ENCODE peak calls at places on chromosomes 4 and X, in seven cellular contexts. G is tibial artery, A is thyroid gland, C is spleen, T is RWPE1, W is suprapubic skin, L is PC-3. I is an unnamed sample.

GRCh38 chrX:119429471-119429870 is 30.3 kb downstream of the SLC25A43 start:
- DNase-seq in G (no peak), A (no peak), C (no peak), T (no peak), W (no peak), L (no peak), I (no peak)

GRCh38 chrX:76428243-76429130 is 977 bp downstream of the MAGEE1 start:
- DNase-seq in G (no peak), A (peak), C (peak), T (no peak), W (peak), L (no peak), I (no peak)

GRCh38 chr4:156885374-156885773 is 86.2 kb downstream of the PDGFC start:
- DNase-seq in G (no peak), A (no peak), C (no peak), T (no peak), W (no peak), L (no peak), I (no peak)

GRCh38 chr4:38818441-38818976 is 13.9 kb upstream of the TLR1 start:
- DNase-seq in G (no peak), A (no peak), C (no peak), T (peak), W (no peak), L (peak), I (no peak)

GRCh38 chr4:112073201-112073600 is 72.1 kb upstream of the FAM241A start:
- DNase-seq in G (no peak), A (no peak), C (no peak), T (no peak), W (no peak), L (no peak), I (no peak)

GRCh38 chr4:75653845-75654503 is 19.2 kb downstream of the G3BP2 start:
- DNase-seq in G (no peak), A (no peak), C (no peak), T (no peak), W (no peak), L (peak), I (no peak)

GRCh38 chr4:125762537-125762936 is 447.8 kb downstream of the FAT4 start:
- DNase-seq in G (no peak), A (no peak), C (no peak), T (no peak), W (no peak), L (peak), I (no peak)

GRCh38 chrX:108699368-108699767 is 37.0 kb downstream of the IRS4 start:
- DNase-seq in G (no peak), A (no peak), C (no peak), T (peak), W (no peak), L (peak), I (peak)

GRCh38 chr4:25915359-25915716 is 1.3 kb downstream of the SMIM20 start:
- DNase-seq in G (no peak), A (no peak), C (no peak), T (no peak), W (no peak), L (no peak), I (no peak)

GRCh38 chr4:37891221-37892159 is 606 bp downstream of the TBC1D1 start:
- DNase-seq in G (peak), A (peak), C (no peak), T (peak), W (no peak), L (no peak), I (peak)

GRCh38 chrX:23008431-23009099 is 8.8 kb downstream of the DDX53 start:
- DNase-seq in G (no peak), A (no peak), C (no peak), T (peak), W (no peak), L (peak), I (peak)
- TF ChIP-seq CTCF in G (peak), A (peak), C (no peak), T (no peak), W (no peak), L (peak), I (peak)

GRCh38 chr4:80199947-80200346 is 2.6 kb downstream of the PRDM8 start:
- DNase-seq in G (no peak), A (no peak), C (no peak), T (no peak), W (no peak), L (no peak), I (no peak)

GRCh38 chr4:80204433-80204832 is 7.1 kb downstream of the PRDM8 start:
- DNase-seq in G (no peak), A (no peak), C (no peak), T (no peak), W (no peak), L (no peak), I (no peak)

GRCh38 chr4:80201326-80202151 is 4.2 kb downstream of the PRDM8 start:
- DNase-seq in G (no peak), A (no peak), C (no peak), T (no peak), W (no peak), L (no peak), I (no peak)

GRCh38 chr4:80202784-80203553 is 5.7 kb downstream of the PRDM8 start:
- DNase-seq in G (no peak), A (no peak), C (peak), T (peak), W (no peak), L (no peak), I (peak)

DNA sequence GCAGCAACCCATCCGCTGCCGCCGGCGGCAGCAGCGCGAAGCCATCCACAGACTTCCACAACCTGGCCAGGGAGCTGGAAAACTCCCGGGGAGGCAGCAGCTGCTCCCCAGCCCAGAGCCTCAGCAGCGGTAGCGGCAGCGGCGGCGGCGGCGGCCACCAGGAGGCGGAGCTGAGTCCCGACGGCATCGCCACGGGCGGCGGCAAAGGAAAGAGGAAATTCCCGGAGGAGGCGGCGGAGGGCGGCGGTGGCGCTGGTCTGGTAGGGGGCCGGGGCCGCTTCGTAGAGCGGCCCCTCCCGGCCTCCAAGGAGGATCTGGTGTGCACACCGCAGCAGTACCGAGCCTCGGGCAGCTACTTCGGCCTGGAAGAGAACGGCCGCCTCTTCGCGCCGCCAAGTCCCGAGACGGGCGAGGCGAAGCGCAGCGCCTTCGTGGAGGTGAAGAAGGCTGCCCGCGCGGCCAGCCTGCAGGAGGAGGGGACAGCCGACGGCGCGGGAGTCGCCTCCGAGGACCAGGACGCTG is 4.9 kb downstream of the PRDM8 start:
- DNase-seq in G (peak), A (peak), C (peak), T (peak), W (peak), L (peak), I (peak)
- TF ChIP-seq CTCF in G (peak), A (peak), C (peak), T (peak), W (peak), L (peak), I (peak)

DNA sequence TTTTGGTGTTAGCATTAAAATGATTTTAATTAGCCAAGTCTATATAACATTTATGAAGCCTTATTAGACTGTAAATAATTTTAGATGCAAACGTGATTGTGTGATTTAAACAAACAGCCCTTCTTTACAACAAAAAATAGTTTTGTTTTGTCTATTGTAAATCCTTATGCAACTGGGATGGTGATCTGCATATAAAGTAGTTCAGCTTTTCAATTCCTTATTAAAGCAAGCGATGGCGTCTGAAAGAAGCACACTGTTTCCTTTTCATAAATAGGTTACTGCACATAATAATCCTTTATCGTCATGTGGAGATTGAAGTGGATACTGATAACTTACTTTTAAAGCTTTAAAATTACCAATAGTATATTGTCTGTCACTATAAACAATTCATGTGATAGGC is 8.8 kb downstream of the SLITRK2 start:
- DNase-seq in G (no peak), A (no peak), C (no peak), T (no peak), W (no peak), L (no peak), I (no peak)
- TF ChIP-seq CTCF in G (no peak), A (no peak), C (no peak), T (no peak), W (no peak), L (no peak), I (no peak)

GRCh38 chr4:52799813-52800212 is 48.6 kb upstream of the ERVMER34-1 start:
- DNase-seq in G (no peak), A (no peak), C (no peak), T (no peak), W (no peak), L (no peak), I (no peak)
- TF ChIP-seq CTCF in G (no peak), A (no peak), C (no peak), T (no peak), W (no peak), L (no peak), I (no peak)

DNA sequence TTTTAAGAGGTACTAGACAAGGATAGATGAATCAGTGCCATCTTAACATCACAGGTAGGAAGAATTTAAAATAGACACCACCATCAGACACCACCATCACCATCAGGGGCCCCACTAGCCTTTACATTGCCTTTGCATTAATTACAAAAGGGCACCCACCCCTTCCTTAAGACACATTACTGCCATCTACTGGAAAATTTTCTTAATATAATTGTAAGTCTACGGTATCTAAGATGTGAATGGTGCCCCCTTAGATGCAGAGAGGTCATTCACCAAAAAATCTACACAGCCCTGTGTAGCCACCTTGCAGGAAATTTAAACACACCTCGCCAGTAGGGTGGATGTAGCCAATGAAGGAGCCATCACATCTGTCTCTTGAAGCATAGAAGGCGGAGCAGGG is 184.1 kb downstream of the MID1IP1 start:
- DNase-seq in G (no peak), A (no peak), C (no peak), T (peak), W (no peak), L (peak), I (peak)
- TF ChIP-seq CTCF in G (peak), A (peak), C (no peak), T (no peak), W (no peak), L (peak), I (peak)

DNA sequence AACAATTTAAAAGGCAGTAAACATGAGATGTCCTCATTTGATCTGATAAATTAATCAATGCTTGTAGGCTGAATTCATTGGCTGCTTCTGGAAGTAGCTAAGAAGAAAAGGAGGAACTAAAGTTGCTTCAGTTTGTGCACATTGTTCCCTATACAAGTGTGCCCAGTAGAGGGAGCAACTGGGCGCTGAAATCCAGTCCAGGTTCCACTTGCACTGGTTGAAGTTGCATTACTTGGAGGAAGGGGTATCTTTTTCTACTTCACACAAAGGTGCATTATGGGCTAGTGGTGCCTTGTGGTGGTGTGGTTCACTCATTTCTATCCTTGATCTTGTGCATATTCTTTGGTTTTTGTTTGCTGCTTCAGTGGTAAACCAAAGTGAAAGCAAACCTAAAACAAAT is 67.9 kb upstream of the SOX3 start:
- DNase-seq in G (no peak), A (peak), C (no peak), T (peak), W (no peak), L (peak), I (peak)
- TF ChIP-seq CTCF in G (peak), A (peak), C (peak), T (peak), W (no peak), L (peak), I (peak)

DNA sequence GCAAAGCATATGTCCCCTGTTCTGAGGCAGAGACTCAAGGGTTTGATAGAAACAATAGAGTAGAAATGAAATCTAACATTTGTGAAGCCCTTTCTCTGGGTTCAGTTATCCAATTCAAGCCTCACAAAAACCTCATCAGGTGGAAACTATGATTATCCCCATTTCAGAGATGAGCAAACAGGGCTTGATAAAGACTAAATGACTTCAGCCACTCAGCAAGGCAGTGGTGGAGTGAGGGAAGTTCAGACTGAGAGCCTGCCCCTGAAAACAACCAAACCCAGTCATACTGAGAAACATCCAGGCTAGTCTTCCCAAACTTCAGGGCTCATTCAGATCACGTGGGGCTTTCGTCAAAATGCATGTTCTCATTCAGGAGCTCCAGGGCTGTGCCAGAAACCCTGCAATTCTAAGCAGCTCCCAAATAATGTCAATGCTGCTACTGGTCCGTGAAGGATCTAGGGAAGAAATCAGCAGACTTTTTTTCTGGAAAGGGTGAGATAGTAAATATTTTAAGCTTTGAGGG is 109.6 kb upstream of the KIT start:
- DNase-seq in G (no peak), A (no peak), C (no peak), T (no peak), W (no peak), L (no peak), I (no peak)
- TF ChIP-seq CTCF in G (no peak), A (no peak), C (no peak), T (no peak), W (no peak), L (no peak), I (no peak)

I was measured in MM.1S.